ENCODE peak calls at places on chromosomes 3 and 15, in six cellular contexts. One of them, this sample, is unnamed.

GRCh38 chr3:67109651-67110204 is 111.6 kb downstream of the KBTBD8 start:
- DNase-seq in HFFc6: peak
- DNase-seq in HFF-Myc: peak
- DNase-seq in brain microvascular endothelial cell: peak
- DNase-seq in AG10803: peak
- DNase-seq in uterus: no peak
- DNase-seq in this sample: peak

GRCh38 chr3:64184621-64185020 is 40.6 kb downstream of the PRICKLE2 start:
- DNase-seq in HFF-Myc: no peak
- DNase-seq in HFFc6: peak
- DNase-seq in uterus: no peak
- DNase-seq in brain microvascular endothelial cell: peak
- DNase-seq in AG10803: peak
- DNase-seq in this sample: peak

GRCh38 chr15:90482124-90483011 is 47.4 kb upstream of the CRTC3 start:
- DNase-seq in brain microvascular endothelial cell: peak
- DNase-seq in AG10803: peak
- DNase-seq in HFFc6: peak
- DNase-seq in uterus: peak
- DNase-seq in HFF-Myc: peak
- DNase-seq in this sample: peak

GRCh38 chr15:98823012-98823458 is 174.7 kb downstream of the IGF1R start:
- DNase-seq in brain microvascular endothelial cell: peak
- DNase-seq in AG10803: peak
- DNase-seq in HFF-Myc: peak
- DNase-seq in HFFc6: peak
- DNase-seq in uterus: no peak
- DNase-seq in this sample: peak

GRCh38 chr3:134364936-134365765 is 9.1 kb downstream of the AMOTL2 start:
- DNase-seq in uterus: no peak
- DNase-seq in brain microvascular endothelial cell: no peak
- DNase-seq in AG10803: peak
- DNase-seq in HFF-Myc: no peak
- DNase-seq in HFFc6: peak
- DNase-seq in this sample: peak

GRCh38 chr3:184381261-184382224 is 1.7 kb downstream of the CHRD start:
- DNase-seq in AG10803: no peak
- DNase-seq in HFFc6: no peak
- DNase-seq in brain microvascular endothelial cell: no peak
- DNase-seq in uterus: no peak
- DNase-seq in HFF-Myc: no peak
- DNase-seq in this sample: no peak

GRCh38 chr3:47007482-47008257 is 28.2 kb downstream of the NBEAL2 start:
- DNase-seq in AG10803: no peak
- DNase-seq in uterus: peak
- DNase-seq in brain microvascular endothelial cell: no peak
- DNase-seq in HFF-Myc: no peak
- DNase-seq in HFFc6: no peak
- DNase-seq in this sample: no peak

GRCh38 chr3:144868506-144868905 is 896.9 kb downstream of the DIPK2A start:
- DNase-seq in uterus: no peak
- DNase-seq in HFF-Myc: no peak
- DNase-seq in HFFc6: no peak
- DNase-seq in brain microvascular endothelial cell: no peak
- DNase-seq in AG10803: peak
- DNase-seq in this sample: peak

GRCh38 chr15:52392008-52392687 is 96.5 kb upstream of the MYO5C start:
- DNase-seq in uterus: no peak
- DNase-seq in HFFc6: peak
- DNase-seq in brain microvascular endothelial cell: no peak
- DNase-seq in AG10803: peak
- DNase-seq in HFF-Myc: no peak
- DNase-seq in this sample: peak

GRCh38 chr3:152320201-152320617 is 51.5 kb downstream of the MBNL1 start:
- DNase-seq in HFF-Myc: no peak
- DNase-seq in brain microvascular endothelial cell: peak
- DNase-seq in AG10803: no peak
- DNase-seq in HFFc6: peak
- DNase-seq in uterus: no peak
- DNase-seq in this sample: peak

GRCh38 chr3:90069748-90070147 is 962.3 kb downstream of the EPHA3 start:
- DNase-seq in HFFc6: no peak
- DNase-seq in AG10803: no peak
- DNase-seq in uterus: no peak
- DNase-seq in brain microvascular endothelial cell: no peak
- DNase-seq in HFF-Myc: no peak
- DNase-seq in this sample: no peak

GRCh38 chr3:144257381-144257780 is 285.8 kb downstream of the DIPK2A start:
- DNase-seq in uterus: no peak
- DNase-seq in HFF-Myc: no peak
- DNase-seq in AG10803: no peak
- DNase-seq in HFFc6: no peak
- DNase-seq in brain microvascular endothelial cell: no peak
- DNase-seq in this sample: no peak

GRCh38 chr3:147838650-147839049 is 429.5 kb downstream of the ZIC1 start:
- DNase-seq in uterus: no peak
- DNase-seq in HFF-Myc: no peak
- DNase-seq in brain microvascular endothelial cell: no peak
- DNase-seq in AG10803: peak
- DNase-seq in HFFc6: no peak
- DNase-seq in this sample: peak
- TF ChIP-seq CTCF in uterus: no peak
- TF ChIP-seq CTCF in HFF-Myc: peak
- TF ChIP-seq CTCF in brain microvascular endothelial cell: peak
- TF ChIP-seq CTCF in AG10803: peak
- TF ChIP-seq CTCF in HFFc6: peak
- TF ChIP-seq CTCF in this sample: no peak

GRCh38 chr3:143120716-143121239 is 1.2 kb downstream of the CHST2 start:
- DNase-seq in uterus: no peak
- DNase-seq in AG10803: peak
- DNase-seq in HFFc6: peak
- DNase-seq in HFF-Myc: no peak
- DNase-seq in brain microvascular endothelial cell: peak
- DNase-seq in this sample: peak
- TF ChIP-seq CTCF in uterus: no peak
- TF ChIP-seq CTCF in AG10803: peak
- TF ChIP-seq CTCF in HFFc6: no peak
- TF ChIP-seq CTCF in HFF-Myc: no peak
- TF ChIP-seq CTCF in brain microvascular endothelial cell: peak
- TF ChIP-seq CTCF in this sample: peak

GRCh38 chr15:40441736-40442531 is 1.2 kb downstream of the BAHD1 start:
- DNase-seq in HFFc6: no peak
- DNase-seq in brain microvascular endothelial cell: no peak
- DNase-seq in HFF-Myc: no peak
- DNase-seq in AG10803: no peak
- DNase-seq in uterus: peak
- DNase-seq in this sample: no peak
- TF ChIP-seq CTCF in HFFc6: peak
- TF ChIP-seq CTCF in brain microvascular endothelial cell: peak
- TF ChIP-seq CTCF in HFF-Myc: no peak
- TF ChIP-seq CTCF in AG10803: no peak
- TF ChIP-seq CTCF in uterus: no peak
- TF ChIP-seq CTCF in this sample: peak

DNA sequence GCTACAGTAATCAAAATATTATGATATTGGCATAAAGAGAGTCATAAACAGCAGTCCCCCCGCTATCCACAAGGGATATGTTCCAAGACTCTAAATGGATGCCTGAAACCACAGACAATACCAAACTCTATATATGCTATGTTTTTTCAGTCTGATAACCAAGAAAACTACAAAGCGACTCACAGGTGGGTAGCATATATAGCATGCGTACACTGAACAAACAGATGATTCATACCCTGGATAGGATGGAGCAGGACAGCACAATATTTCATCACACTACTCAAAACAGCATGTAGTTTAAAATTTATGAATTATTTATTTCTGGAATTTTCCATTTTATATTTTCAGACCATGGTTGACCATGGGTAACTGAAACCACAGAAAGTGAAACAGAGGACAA is 87.0 kb upstream of the PPP2R3A start:
- DNase-seq in HFF-Myc: no peak
- DNase-seq in HFFc6: no peak
- DNase-seq in brain microvascular endothelial cell: no peak
- DNase-seq in AG10803: no peak
- DNase-seq in uterus: no peak
- DNase-seq in this sample: no peak
- TF ChIP-seq CTCF in HFF-Myc: no peak
- TF ChIP-seq CTCF in HFFc6: no peak
- TF ChIP-seq CTCF in brain microvascular endothelial cell: no peak
- TF ChIP-seq CTCF in AG10803: no peak
- TF ChIP-seq CTCF in uterus: no peak
- TF ChIP-seq CTCF in this sample: no peak

GRCh38 chr15:85458764-85459163 is 78.4 kb downstream of the AKAP13 start:
- DNase-seq in HFFc6: no peak
- DNase-seq in brain microvascular endothelial cell: no peak
- DNase-seq in AG10803: no peak
- DNase-seq in uterus: no peak
- DNase-seq in HFF-Myc: no peak
- DNase-seq in this sample: no peak
- TF ChIP-seq CTCF in HFFc6: no peak
- TF ChIP-seq CTCF in brain microvascular endothelial cell: no peak
- TF ChIP-seq CTCF in AG10803: no peak
- TF ChIP-seq CTCF in uterus: no peak
- TF ChIP-seq CTCF in HFF-Myc: no peak
- TF ChIP-seq CTCF in this sample: no peak

GRCh38 chr15:60396560-60396963 is 1.2 kb downstream of the ANXA2 start:
- DNase-seq in AG10803: peak
- DNase-seq in HFF-Myc: no peak
- DNase-seq in HFFc6: no peak
- DNase-seq in uterus: no peak
- DNase-seq in brain microvascular endothelial cell: no peak
- DNase-seq in this sample: peak

GRCh38 chr15:60397772-60398445 is at the start of gene ANXA2:
- DNase-seq in HFFc6: peak
- DNase-seq in AG10803: peak
- DNase-seq in HFF-Myc: no peak
- DNase-seq in brain microvascular endothelial cell: peak
- DNase-seq in uterus: peak
- DNase-seq in this sample: peak

GRCh38 chr15:60395276-60396011 is 2.3 kb downstream of the ANXA2 start:
- DNase-seq in HFFc6: no peak
- DNase-seq in AG10803: peak
- DNase-seq in HFF-Myc: no peak
- DNase-seq in uterus: no peak
- DNase-seq in brain microvascular endothelial cell: no peak
- DNase-seq in this sample: peak

GRCh38 chr15:60396100-60396499 is 1.7 kb downstream of the ANXA2 start:
- DNase-seq in uterus: no peak
- DNase-seq in AG10803: peak
- DNase-seq in HFFc6: no peak
- DNase-seq in brain microvascular endothelial cell: no peak
- DNase-seq in HFF-Myc: no peak
- DNase-seq in this sample: peak

GRCh38 chr15:60396964-60397771 is 618 bp downstream of the ANXA2 start:
- DNase-seq in HFFc6: peak
- DNase-seq in AG10803: peak
- DNase-seq in HFF-Myc: no peak
- DNase-seq in uterus: peak
- DNase-seq in brain microvascular endothelial cell: peak
- DNase-seq in this sample: peak
- TF ChIP-seq CTCF in HFFc6: no peak
- TF ChIP-seq CTCF in AG10803: no peak
- TF ChIP-seq CTCF in HFF-Myc: no peak
- TF ChIP-seq CTCF in uterus: no peak
- TF ChIP-seq CTCF in brain microvascular endothelial cell: no peak
- TF ChIP-seq CTCF in this sample: no peak